ENCODE peak calls at places on chromosome 13, in five cellular contexts. E is H1, O is GM23338, R is HCT116, I is PC-9. M is an unnamed sample.
A peak's percentile ranks its signal among the peaks of the same experiment; 100 is the strongest.

GRCh38 chr13:71968025-71968424 is 101.0 kb upstream of the DACH1 start:
- DNase-seq in E (no peak), O (peak; percentile 78), R (no peak), I (no peak), M (no peak)

GRCh38 chr13:108195861-108196260 is 19.5 kb downstream of the LIG4 start:
- DNase-seq in E (no peak), O (no peak), R (no peak), I (no peak), M (no peak)

GRCh38 chr13:40589285-40590109 is 76.9 kb downstream of the FOXO1 start:
- DNase-seq in E (no peak), O (no peak), R (no peak), I (no peak), M (no peak)

GRCh38 chr13:51105046-51105445 is 6.0 kb downstream of the C13orf42 start:
- DNase-seq in E (no peak), O (no peak), R (no peak), I (no peak), M (no peak)

GRCh38 chr13:45207319-45207718 is 6.5 kb upstream of the KCTD4 start:
- DNase-seq in E (no peak), O (no peak), R (no peak), I (no peak), M (no peak)

GRCh38 chr13:109695402-109696190 is 90.8 kb downstream of the IRS2 start:
- DNase-seq in E (no peak), O (no peak), R (no peak), I (no peak), M (no peak)

GRCh38 chr13:35512271-35512920 is 35.9 kb upstream of the MAB21L1 start:
- DNase-seq in E (no peak), O (no peak), R (no peak), I (no peak), M (peak; percentile 38)

GRCh38 chr13:62092536-62092935 is 676.9 kb upstream of the PCDH20 start:
- DNase-seq in E (no peak), O (no peak), R (no peak), I (no peak), M (no peak)

GRCh38 chr13:99955747-99956472 is 15.7 kb downstream of the ZIC5 start:
- DNase-seq in E (peak; percentile 72), O (peak; percentile 56), R (no peak), I (no peak), M (no peak)

GRCh38 chr13:43953370-43953769 is 73.7 kb downstream of the LACC1 start:
- DNase-seq in E (no peak), O (no peak), R (no peak), I (peak; percentile 21), M (no peak)

GRCh38 chr13:70043685-70044084 is 63.9 kb upstream of the ATXN8OS start:
- DNase-seq in E (no peak), O (no peak), R (no peak), I (no peak), M (no peak)

GRCh38 chr13:40993987-40994386 is 25.1 kb downstream of the ELF1 start:
- DNase-seq in E (no peak), O (peak; percentile 86), R (peak; percentile 87), I (peak; percentile 50), M (peak; percentile 83)

GRCh38 chr13:109998808-109999528 is 212.6 kb upstream of the IRS2 start:
- DNase-seq in E (no peak), O (no peak), R (no peak), I (peak; percentile 71), M (peak; percentile 72)

GRCh38 chr13:80297094-80297493 is 43.8 kb downstream of the SPRY2 start:
- DNase-seq in E (peak; percentile 49), O (peak; percentile 79), R (no peak), I (no peak), M (peak; percentile 8)

GRCh38 chr13:90039516-90039915 is 1308.0 kb upstream of the MIR17HG start:
- DNase-seq in E (no peak), O (no peak), R (no peak), I (no peak), M (no peak)

GRCh38 chr13:79492313-79492798 is 11.4 kb downstream of the NDFIP2 start:
- DNase-seq in E (no peak), O (peak; percentile 38), R (no peak), I (no peak), M (no peak)

GRCh38 chr13:47499358-47500150 is 501.5 kb downstream of the SUCLA2 start:
- DNase-seq in E (no peak), O (no peak), R (no peak), I (no peak), M (peak; percentile 10)

DNA sequence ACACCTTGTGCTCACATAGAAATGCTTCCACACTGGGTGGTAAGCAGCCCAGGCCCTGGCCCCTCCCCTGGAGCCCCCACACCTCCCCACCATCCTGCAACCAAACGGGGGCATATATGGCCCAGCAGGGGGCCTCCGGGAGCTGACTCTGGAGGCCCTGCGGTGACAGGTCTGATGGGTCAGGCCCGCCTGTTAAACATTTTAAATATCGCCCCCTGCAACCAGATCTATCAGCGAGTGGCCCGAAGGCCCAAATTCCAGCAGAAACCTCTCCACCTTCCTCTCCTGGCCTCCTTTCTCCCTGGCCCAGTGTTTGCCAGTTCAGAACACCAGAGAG is 48.0 kb upstream of the KATNAL1 start:
- DNase-seq in E (peak; percentile 60), O (peak; percentile 57), R (no peak), I (no peak), M (peak; percentile 37)
- H3K4me3 ChIP-seq in E (no peak overlapping the region), O (no peak overlapping the region), R (no peak overlapping the region), I (no peak overlapping the region), M (no peak overlapping the region)

GRCh38 chr13:112968910-112969691 is at the start of gene MCF2L:
- DNase-seq in E (peak; percentile 72), O (peak; percentile 73), R (no peak), I (peak; percentile 58), M (peak; percentile 80)
- TF ChIP-seq EZH2 in E (peak; percentile 7), O (no peak), R (no peak), I (no peak), M (no peak)

GRCh38 chr13:25911020-25911419 is 140.8 kb downstream of the SHISA2 start:
- DNase-seq in E (no peak), O (peak; percentile 88), R (no peak), I (no peak), M (no peak)
- H3K4me2 ChIP-seq in E (peak overlapping the region; percentile 52), O (peak overlapping the region; percentile 13), R (no peak overlapping the region), I (no peak overlapping the region), M (no peak overlapping the region)

GRCh38 chr13:112053167-112053743 is 13.7 kb upstream of the SOX1 start:
- DNase-seq in E (no peak), O (peak; percentile 70), R (no peak), I (no peak), M (no peak)
- H3K4me3 ChIP-seq in E (peak overlapping the region; percentile 36), O (peak overlapping the region; percentile 59), R (no peak overlapping the region), I (no peak overlapping the region), M (no peak overlapping the region)